ENCODE peak calls at places on chromosome 12, in four cellular contexts. One of them, this sample, is unnamed.

GRCh38 chr12:50514526-50515276 is 9.9 kb downstream of the DIP2B start:
- DNase-seq in K562: no peak
- DNase-seq in HCT116: no peak
- DNase-seq in HepG2: no peak
- DNase-seq in this sample: no peak

GRCh38 chr12:9721394-9722092 is 11.4 kb downstream of the CLECL1 start:
- DNase-seq in K562: no peak
- DNase-seq in HCT116: no peak
- DNase-seq in HepG2: peak
- DNase-seq in this sample: no peak

GRCh38 chr12:113298861-113299545 is 35.9 kb downstream of the SLC8B1 start:
- DNase-seq in K562: no peak
- DNase-seq in HCT116: no peak
- DNase-seq in HepG2: no peak
- DNase-seq in this sample: no peak

GRCh38 chr12:130924946-130925345 is 28.8 kb upstream of the ADGRD1 start:
- DNase-seq in K562: no peak
- DNase-seq in HCT116: no peak
- DNase-seq in HepG2: no peak
- DNase-seq in this sample: no peak

GRCh38 chr12:124607681-124608425 is 40.4 kb upstream of the NCOR2 start:
- DNase-seq in K562: no peak
- DNase-seq in HCT116: no peak
- DNase-seq in HepG2: no peak
- DNase-seq in this sample: no peak

GRCh38 chr12:11014234-11014633 is 8.2 kb downstream of the TAS2R19 start:
- DNase-seq in K562: no peak
- DNase-seq in HCT116: no peak
- DNase-seq in HepG2: no peak
- DNase-seq in this sample: no peak

GRCh38 chr12:42588981-42589464 is 523 bp downstream of the PRICKLE1 start:
- DNase-seq in K562: peak
- DNase-seq in HCT116: no peak
- DNase-seq in HepG2: no peak
- DNase-seq in this sample: peak

GRCh38 chr12:89863968-89864367 is 155.3 kb upstream of the ATP2B1 start:
- DNase-seq in K562: no peak
- DNase-seq in HCT116: no peak
- DNase-seq in HepG2: no peak
- DNase-seq in this sample: no peak

GRCh38 chr12:90058721-90059120 is 350.1 kb upstream of the ATP2B1 start:
- DNase-seq in K562: no peak
- DNase-seq in HCT116: no peak
- DNase-seq in HepG2: no peak
- DNase-seq in this sample: no peak

GRCh38 chr12:106506691-106507090 is 76.1 kb upstream of the RFX4 start:
- DNase-seq in K562: no peak
- DNase-seq in HCT116: no peak
- DNase-seq in HepG2: no peak
- DNase-seq in this sample: no peak

GRCh38 chr12:76106631-76107030 is 22.1 kb upstream of the NAP1L1 start:
- DNase-seq in K562: no peak
- DNase-seq in HCT116: no peak
- DNase-seq in HepG2: no peak
- DNase-seq in this sample: no peak

GRCh38 chr12:107402041-107403022 is 283.3 kb upstream of the PWP1 start:
- DNase-seq in K562: peak
- DNase-seq in HCT116: peak
- DNase-seq in HepG2: peak
- DNase-seq in this sample: peak

GRCh38 chr12:32303171-32303570 is 96.2 kb upstream of the FGD4 start:
- DNase-seq in K562: no peak
- DNase-seq in HCT116: no peak
- DNase-seq in HepG2: no peak
- DNase-seq in this sample: no peak

GRCh38 chr12:50542448-50542847 is 37.7 kb downstream of the DIP2B start:
- DNase-seq in K562: no peak
- DNase-seq in HCT116: peak
- DNase-seq in HepG2: no peak
- DNase-seq in this sample: no peak

GRCh38 chr12:109255377-109255776 is 53.7 kb downstream of the FOXN4 start:
- DNase-seq in K562: peak
- DNase-seq in HCT116: no peak
- DNase-seq in HepG2: peak
- DNase-seq in this sample: no peak

GRCh38 chr12:117356048-117356447 is 5.4 kb downstream of the NOS1 start:
- DNase-seq in K562: no peak
- DNase-seq in HCT116: no peak
- DNase-seq in HepG2: no peak
- DNase-seq in this sample: no peak

GRCh38 chr12:58277231-58277630 is 335.9 kb downstream of the ATP23 start:
- DNase-seq in K562: no peak
- DNase-seq in HCT116: no peak
- DNase-seq in HepG2: no peak
- DNase-seq in this sample: no peak
- TF ChIP-seq ELF1 in K562: no peak
- TF ChIP-seq ELF1 in HCT116: no peak
- TF ChIP-seq ELF1 in HepG2: no peak
- TF ChIP-seq ELF1 in this sample: no peak

GRCh38 chr12:12600659-12601058 is 11.0 kb upstream of the CREBL2 start:
- DNase-seq in K562: no peak
- DNase-seq in HCT116: no peak
- DNase-seq in HepG2: peak
- DNase-seq in this sample: no peak
- TF ChIP-seq ELF1 in K562: no peak
- TF ChIP-seq ELF1 in HCT116: no peak
- TF ChIP-seq ELF1 in HepG2: no peak
- TF ChIP-seq ELF1 in this sample: no peak

GRCh38 chr12:12665194-12665593 is 30.8 kb downstream of the GPR19 start:
- DNase-seq in K562: no peak
- DNase-seq in HCT116: no peak
- DNase-seq in HepG2: no peak
- DNase-seq in this sample: no peak

GRCh38 chr12:12655061-12655460 is 40.9 kb downstream of the GPR19 start:
- DNase-seq in K562: no peak
- DNase-seq in HCT116: no peak
- DNase-seq in HepG2: no peak
- DNase-seq in this sample: no peak

GRCh38 chr12:12661086-12661485 is 34.9 kb downstream of the GPR19 start:
- DNase-seq in K562: no peak
- DNase-seq in HCT116: no peak
- DNase-seq in HepG2: no peak
- DNase-seq in this sample: no peak

GRCh38 chr12:12663644-12664294 is 32.2 kb downstream of the GPR19 start:
- DNase-seq in K562: no peak
- DNase-seq in HCT116: no peak
- DNase-seq in HepG2: no peak
- DNase-seq in this sample: no peak

DNA sequence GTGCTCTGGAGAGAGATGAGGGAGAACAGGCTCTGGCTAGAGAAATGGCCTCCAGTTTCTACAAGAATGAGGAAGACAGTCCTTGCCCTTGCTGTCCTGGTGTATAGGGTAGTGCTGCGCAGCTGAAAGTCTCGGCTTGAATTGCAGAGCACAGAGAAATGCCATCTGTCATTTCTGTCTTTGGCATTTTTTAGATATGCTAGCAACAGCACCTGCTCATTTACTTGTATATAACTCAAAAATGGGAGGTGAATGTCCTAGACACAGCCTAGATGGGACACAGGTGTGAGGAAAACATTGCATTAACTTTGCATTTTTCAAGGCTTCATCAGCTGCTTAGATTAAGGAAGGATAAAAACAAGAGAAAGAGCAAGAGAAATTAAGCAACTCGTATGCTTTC is 35.8 kb downstream of the GPR19 start:
- DNase-seq in K562: no peak
- DNase-seq in HCT116: no peak
- DNase-seq in HepG2: no peak
- DNase-seq in this sample: no peak
- TF ChIP-seq ELF1 in K562: no peak
- TF ChIP-seq ELF1 in HCT116: no peak
- TF ChIP-seq ELF1 in HepG2: no peak
- TF ChIP-seq ELF1 in this sample: no peak

DNA sequence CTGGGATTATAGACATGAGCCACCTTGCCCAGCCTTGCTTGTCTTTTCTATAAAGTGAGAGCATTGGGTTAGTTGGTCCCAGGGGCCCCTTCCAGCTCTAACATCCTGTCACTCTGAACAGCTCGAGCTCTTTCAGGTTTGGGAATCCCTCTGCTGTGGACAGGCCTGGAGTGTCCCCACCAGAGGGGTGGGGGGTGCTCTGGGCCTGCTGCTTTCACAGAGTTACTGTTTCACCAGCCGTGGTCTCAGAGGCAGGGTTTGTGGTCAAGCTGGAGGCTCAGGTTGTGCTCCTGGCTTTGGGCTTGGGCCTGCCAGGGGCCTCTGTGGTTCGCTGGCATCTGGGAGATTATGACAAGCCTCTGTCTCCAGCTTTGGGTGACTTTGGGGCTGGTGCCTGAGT is 59.7 kb downstream of the FBXL14 start:
- DNase-seq in K562: no peak
- DNase-seq in HCT116: no peak
- DNase-seq in HepG2: no peak
- DNase-seq in this sample: no peak
- TF ChIP-seq ELF1 in K562: no peak
- TF ChIP-seq ELF1 in HCT116: no peak
- TF ChIP-seq ELF1 in HepG2: no peak
- TF ChIP-seq ELF1 in this sample: no peak

GRCh38 chr12:115097406-115097805 is 413.4 kb upstream of the TBX3 start:
- DNase-seq in K562: no peak
- DNase-seq in HCT116: no peak
- DNase-seq in HepG2: no peak
- DNase-seq in this sample: no peak
- TF ChIP-seq ELF1 in K562: no peak
- TF ChIP-seq ELF1 in HCT116: no peak
- TF ChIP-seq ELF1 in HepG2: no peak
- TF ChIP-seq ELF1 in this sample: no peak

GRCh38 chr12:119988440-119988787 is 622 bp upstream of the BICDL1 start:
- DNase-seq in K562: no peak
- DNase-seq in HCT116: no peak
- DNase-seq in HepG2: no peak
- DNase-seq in this sample: peak
- TF ChIP-seq ELF1 in K562: no peak
- TF ChIP-seq ELF1 in HCT116: no peak
- TF ChIP-seq ELF1 in HepG2: no peak
- TF ChIP-seq ELF1 in this sample: no peak